ENCODE peak calls at places on chromosomes 7 and 10, in four cellular contexts. Q is GF-D8, B is RWPE1, E is fibroblast of pulmonary artery. G is an unnamed sample.
A peak's percentile ranks its signal among the peaks of the same experiment; 100 is the strongest.

GRCh38 chr10:484441-484924 is 205.0 kb downstream of the DIP2C start:
- DNase-seq in Q (no peak), B (peak; percentile 53), E (peak; percentile 27), G (peak; percentile 47)

GRCh38 chr10:97875391-97875790 is 25.7 kb downstream of the GOLGA7B start:
- DNase-seq in Q (no peak), B (no peak), E (no peak), G (peak; percentile 67)

GRCh38 chr7:75876126-75876881 is 2.5 kb upstream of the RHBDD2 start:
- DNase-seq in Q (peak; percentile 84), B (no peak), E (no peak), G (no peak)

GRCh38 chr10:100670828-100671479 is 74.4 kb upstream of the PAX2 start:
- DNase-seq in Q (no peak), B (peak; percentile 32), E (no peak), G (peak; percentile 37)

GRCh38 chr7:32616625-32617024 is 121.3 kb downstream of the AVL9 start:
- DNase-seq in Q (no peak), B (peak; percentile 61), E (peak; percentile 76), G (peak; percentile 47)

GRCh38 chr7:76066716-76067503 is 19.0 kb downstream of the MDH2 start:
- DNase-seq in Q (no peak), B (no peak), E (no peak), G (no peak)

GRCh38 chr7:17408245-17408903 is 109.9 kb downstream of the AHR start:
- DNase-seq in Q (peak; percentile 29), B (peak; percentile 82), E (peak; percentile 92), G (peak; percentile 76)

GRCh38 chr10:108452483-108453060 is 1288.1 kb upstream of the SORCS1 start:
- DNase-seq in Q (no peak), B (no peak), E (no peak), G (no peak)

GRCh38 chr7:154568346-154568745 is 434.6 kb downstream of the PAXIP1 start:
- DNase-seq in Q (no peak), B (no peak), E (no peak), G (no peak)

GRCh38 chr10:103452714-103453230 is 602 bp upstream of the CALHM2 start:
- DNase-seq in Q (no peak), B (no peak), E (no peak), G (no peak)

GRCh38 chr7:98185101-98185500 is 26.1 kb upstream of the BHLHA15 start:
- DNase-seq in Q (peak; percentile 21), B (no peak), E (no peak), G (no peak)

GRCh38 chr10:17028843-17029580 is 100.6 kb downstream of the CUBN start:
- DNase-seq in Q (no peak), B (no peak), E (no peak), G (peak; percentile 40)

GRCh38 chr10:43265799-43266721 is 805 bp downstream of the RASGEF1A start:
- DNase-seq in Q (no peak), B (peak; percentile 53), E (no peak), G (no peak)

GRCh38 chr7:123929107-123929506 is 4.1 kb downstream of the SPAM1 start:
- DNase-seq in Q (no peak), B (peak; percentile 49), E (no peak), G (no peak)

GRCh38 chr7:19442016-19442785 is 266.6 kb downstream of the POLR1F start:
- DNase-seq in Q (no peak), B (peak; percentile 61), E (peak; percentile 80), G (no peak)

GRCh38 chr7:23680417-23681405 is 712 bp downstream of the FAM221A start:
- DNase-seq in Q (peak; percentile 72), B (peak; percentile 41), E (peak; percentile 32), G (peak; percentile 84)

GRCh38 chr7:48096273-48096672 is 7.2 kb downstream of the UPP1 start:
- DNase-seq in Q (peak; percentile 33), B (no peak), E (no peak), G (peak; percentile 32)

GRCh38 chr10:51937736-51938135 is 238.3 kb upstream of the CSTF2T start:
- DNase-seq in Q (no peak), B (no peak), E (peak; percentile 70), G (no peak)

GRCh38 chr10:24891823-24892222 is 60.6 kb downstream of the PRTFDC1 start:
- DNase-seq in Q (no peak), B (no peak), E (peak; percentile 66), G (peak; percentile 78)

GRCh38 chr10:97020452-97021400 is 165.0 kb downstream of the SLIT1 start:
- DNase-seq in Q (no peak), B (no peak), E (no peak), G (no peak)

GRCh38 chr7:38561166-38561565 is 70.0 kb downstream of the AMPH start:
- DNase-seq in Q (no peak), B (peak; percentile 6), E (no peak), G (no peak)

G was measured in dermis blood vessel endothelial cell.